ENCODE peak calls at places on chromosomes 3 and 15, in six cellular contexts. Q, A, O, T, F and S are unnamed samples.
A peak's percentile ranks its signal among the peaks of the same experiment; 100 is the strongest.

GRCh38 chr3:106446271-106446670 is 577.5 kb upstream of the CBLB start:
- DNase-seq in F (no peak), O (no peak), Q (no peak), T (no peak), A (no peak), S (no peak)

GRCh38 chr15:98651581-98652220 is 3.4 kb downstream of the IGF1R start:
- DNase-seq in F (no peak), T (no peak), O (no peak), A (no peak), Q (no peak), S (peak; percentile 4)

GRCh38 chr15:63408514-63408913 is 26.9 kb upstream of the CA12 start:
- DNase-seq in T (no peak), A (peak; percentile 51), Q (no peak), F (no peak), O (no peak), S (no peak)

GRCh38 chr15:74302821-74303359 is 64.6 kb downstream of the CYP11A1 start:
- DNase-seq in T (no peak), F (no peak), O (no peak), A (peak; percentile 50), Q (no peak), S (no peak)

GRCh38 chr3:172140499-172141391 is 101.4 kb downstream of the FNDC3B start:
- DNase-seq in Q (peak; percentile 95), T (no peak), F (peak; percentile 93), O (no peak), A (peak; percentile 98), S (no peak)

GRCh38 chr3:26099692-26100091 is 309.8 kb downstream of the OXSM start:
- DNase-seq in F (no peak), O (no peak), T (no peak), A (no peak), Q (no peak), S (no peak)

GRCh38 chr3:81237193-81237592 is 524.3 kb downstream of the GBE1 start:
- DNase-seq in Q (no peak), A (no peak), F (no peak), O (no peak), T (no peak), S (no peak)

GRCh38 chr15:69666441-69666882 is 213.8 kb downstream of the RPLP1 start:
- DNase-seq in A (peak; percentile 87), O (no peak), Q (no peak), T (no peak), F (peak; percentile 25), S (no peak)

GRCh38 chr3:38746641-38747040 is 69.4 kb downstream of the SCN10A start:
- DNase-seq in O (no peak), T (no peak), F (no peak), A (no peak), Q (no peak), S (no peak)

GRCh38 chr15:93231994-93232393 is 143.0 kb upstream of the RGMA start:
- DNase-seq in T (no peak), O (no peak), F (no peak), Q (no peak), A (no peak), S (no peak)

GRCh38 chr3:143263844-143264243 is 144.3 kb downstream of the CHST2 start:
- DNase-seq in Q (no peak), O (no peak), T (no peak), A (no peak), F (no peak), S (no peak)

GRCh38 chr15:95826388-95826781 is 504.1 kb upstream of the NR2F2 start:
- DNase-seq in T (no peak), F (no peak), A (no peak), O (no peak), Q (no peak), S (no peak)

GRCh38 chr3:135017494-135017893 is 222.4 kb downstream of the EPHB1 start:
- DNase-seq in A (no peak), O (no peak), F (no peak), T (no peak), Q (no peak), S (no peak)

GRCh38 chr3:150523538-150523937 is 22.8 kb downstream of the SERP1 start:
- DNase-seq in T (no peak), Q (no peak), F (no peak), A (no peak), O (no peak), S (no peak)

GRCh38 chr15:40928975-40929729 is at the start of gene DLL4:
- DNase-seq in O (peak; percentile 79), T (peak; percentile 71), Q (no peak), F (peak; percentile 27), A (peak; percentile 50), S (peak; percentile 12)

GRCh38 chr3:30476373-30477082 is 129.9 kb upstream of the TGFBR2 start:
- DNase-seq in T (peak; percentile 28), O (no peak), F (peak; percentile 87), A (no peak), Q (peak; percentile 74), S (no peak)

GRCh38 chr3:70042683-70043082 is 43.1 kb downstream of the SAMMSON start:
- DNase-seq in A (no peak), Q (no peak), F (no peak), T (no peak), O (no peak), S (no peak)

GRCh38 chr3:188578579-188579363 is 424.8 kb downstream of the LPP start:
- DNase-seq in T (no peak), O (peak; percentile 77), F (peak; percentile 93), A (peak; percentile 94), Q (no peak), S (peak; percentile 83)

GRCh38 chr15:70156781-70157261 is 59.1 kb upstream of the TLE3 start:
- DNase-seq in T (no peak), O (peak; percentile 89), Q (no peak), A (peak; percentile 68), F (peak; percentile 56), S (no peak)

GRCh38 chr15:38883987-38884386 is 319.4 kb upstream of the RASGRP1 start:
- DNase-seq in T (no peak), Q (no peak), A (peak; percentile 47), F (peak; percentile 73), O (no peak), S (no peak)

GRCh38 chr15:38412466-38412865 is 41.5 kb upstream of the FAM98B start:
- DNase-seq in O (no peak), F (no peak), A (no peak), T (no peak), Q (no peak), S (no peak)

GRCh38 chr3:62604301-62604700 is 231.0 kb upstream of the FEZF2 start:
- DNase-seq in O (no peak), T (no peak), F (peak; percentile 87), A (peak; percentile 84), Q (peak; percentile 53), S (no peak)

GRCh38 chr3:196406806-196407470 is 25.3 kb downstream of the UBXN7 start:
- DNase-seq in F (peak; percentile 79), A (peak; percentile 69), Q (no peak), O (no peak), T (no peak), S (peak; percentile 6)

GRCh38 chr15:63191895-63192603 is 2.6 kb downstream of the RAB8B start:
- DNase-seq in T (no peak), A (peak; percentile 52), Q (no peak), F (no peak), O (no peak), S (no peak)

DNA sequence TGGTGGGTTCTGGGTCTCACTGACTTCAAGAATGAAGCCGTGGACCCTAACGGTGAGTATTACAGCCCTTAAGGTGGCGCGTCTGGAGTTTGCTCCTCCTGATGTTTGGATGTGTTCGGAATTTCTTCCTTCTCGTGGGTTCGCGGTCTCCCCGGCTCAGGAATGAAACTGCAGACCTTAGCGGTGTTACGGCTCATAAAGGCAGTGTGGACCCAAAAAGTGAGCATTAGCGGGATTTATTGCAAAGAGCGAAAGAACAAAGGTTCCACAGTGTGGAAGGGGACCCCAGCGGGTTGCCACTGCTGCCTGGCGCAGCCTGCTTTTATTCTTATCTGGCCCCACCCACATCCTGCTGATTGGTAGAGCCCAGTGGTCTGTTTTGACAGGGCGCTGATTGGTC is 420.5 kb upstream of the BCHE start:
- DNase-seq in F (no peak), T (no peak), Q (no peak), O (no peak), A (no peak), S (no peak)
- H3K4me3 ChIP-seq in F (no peak overlapping the region), T (no peak overlapping the region), Q (no peak overlapping the region), O (no peak overlapping the region), A (no peak overlapping the region), S (no peak overlapping the region)

DNA sequence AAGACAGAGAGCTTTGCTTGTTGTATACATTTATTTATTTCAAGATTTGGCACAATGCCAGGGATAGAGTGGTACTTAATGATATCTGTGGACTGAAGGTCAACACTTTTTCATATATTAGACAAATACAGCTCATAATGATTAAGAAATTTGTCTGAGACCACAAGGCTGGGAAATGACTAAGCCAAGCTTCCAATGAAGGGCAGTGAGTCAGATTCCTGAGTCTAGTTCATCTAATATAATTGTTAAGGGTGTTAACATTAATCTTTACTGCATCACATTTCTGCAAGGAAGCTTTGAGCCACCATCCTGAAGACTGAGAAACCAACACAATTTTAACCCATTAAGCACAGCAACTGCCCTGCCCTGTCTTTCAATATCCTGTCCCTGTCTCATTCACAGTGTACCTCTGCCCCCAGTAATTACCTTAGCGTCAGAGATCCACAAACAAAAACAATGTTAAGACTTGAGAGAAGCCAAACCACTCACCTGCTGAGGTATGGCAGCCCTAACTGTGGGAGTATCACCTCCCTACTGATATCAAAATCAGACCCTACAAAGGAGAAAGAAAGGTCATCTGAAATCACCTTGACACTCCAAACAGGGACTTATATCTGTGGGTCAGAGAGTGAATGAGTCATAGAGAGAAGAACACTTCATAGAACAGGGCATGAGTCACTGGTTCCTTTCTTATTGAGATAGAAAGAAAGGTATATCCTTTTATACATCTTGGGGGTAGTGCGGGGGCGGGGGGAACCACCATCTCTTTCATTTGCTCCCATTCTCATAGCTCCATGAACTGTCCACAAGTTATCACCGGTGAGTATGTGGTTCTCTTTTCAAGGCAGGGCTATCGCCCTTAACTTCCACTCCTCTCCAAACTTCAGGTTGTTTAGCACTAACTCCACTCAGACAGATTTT is 74.7 kb downstream of the MAGI1 start:
- DNase-seq in Q (peak; percentile 64), O (no peak), T (peak; percentile 90), A (peak; percentile 91), F (peak; percentile 92), S (no peak)
- H3K4me3 ChIP-seq in Q (no peak overlapping the region), O (no peak overlapping the region), T (peak overlapping the region; percentile 28), A (no peak overlapping the region), F (no peak overlapping the region), S (no peak overlapping the region)

GRCh38 chr3:43285644-43286043 is 696 bp upstream of the SNRK start:
- DNase-seq in T (no peak), A (no peak), O (no peak), F (no peak), Q (no peak), S (no peak)
- H3K4me3 ChIP-seq in T (peak overlapping the region; percentile 59), A (peak overlapping the region; percentile 72), O (peak overlapping the region; percentile 80), F (no peak overlapping the region), Q (peak overlapping the region; percentile 66), S (peak overlapping the region; percentile 73)

GRCh38 chr15:60363903-60364302 is 33.9 kb downstream of the ANXA2 start:
- DNase-seq in O (no peak), T (no peak), Q (no peak), A (no peak), F (no peak), S (no peak)
- H3K4me3 ChIP-seq in O (no peak overlapping the region), T (no peak overlapping the region), Q (no peak overlapping the region), A (no peak overlapping the region), F (peak overlapping the region; percentile 8), S (no peak overlapping the region)